ENCODE peak calls at places on chromosomes 1 and 21, in eight cellular contexts. X is HFFc6, T is mucosa of descending colon, G is B cell, J is cardiac fibroblast, W is fibroblast of the aortic adventitia, R is RWPE1, V is choroid plexus epithelial cell. B is an unnamed sample.

GRCh38 chr1:92376345-92376744 is 77.5 kb downstream of the RPAP2 start:
- DNase-seq in W (no peak), X (no peak), T (no peak), V (no peak), G (no peak), J (no peak), R (no peak), B (no peak)

GRCh38 chr1:176225911-176226310 is 18.8 kb upstream of the COP1 start:
- DNase-seq in X (no peak), T (no peak), W (no peak), R (no peak), J (no peak), G (no peak), V (no peak), B (no peak)

GRCh38 chr1:243705585-243705984 is 144.5 kb downstream of the AKT3 start:
- DNase-seq in W (no peak), V (peak), R (no peak), G (no peak), J (no peak), T (no peak), X (no peak), B (no peak)

GRCh38 chr1:2412773-2413494 is 570 bp upstream of the PEX10 start:
- DNase-seq in X (no peak), G (peak), J (no peak), V (peak), R (no peak), T (no peak), W (peak), B (no peak)

GRCh38 chr1:118920124-118920675 is 67.9 kb downstream of the TBX15 start:
- DNase-seq in G (no peak), X (no peak), W (no peak), R (no peak), J (peak), T (no peak), V (no peak), B (no peak)

GRCh38 chr1:2232255-2232915 is 4.3 kb downstream of the SKI start:
- DNase-seq in V (no peak), W (no peak), T (no peak), R (no peak), X (no peak), J (no peak), G (no peak), B (no peak)

GRCh38 chr21:32817206-32817605 is 45.7 kb upstream of the PAXBP1 start:
- DNase-seq in V (no peak), T (no peak), R (no peak), X (no peak), G (no peak), W (no peak), J (no peak), B (no peak)

GRCh38 chr1:228465571-228466146 is 21.5 kb upstream of the RNF187 start:
- DNase-seq in V (no peak), J (no peak), W (no peak), R (no peak), T (no peak), G (no peak), X (no peak), B (peak)

GRCh38 chr1:169724168-169724567 is 9.7 kb downstream of the SELE start:
- DNase-seq in R (no peak), G (no peak), W (no peak), T (no peak), V (no peak), J (no peak), X (no peak), B (no peak)

GRCh38 chr1:211348547-211348946 is 21.9 kb downstream of the TRAF5 start:
- DNase-seq in T (no peak), J (no peak), R (no peak), X (no peak), G (no peak), V (no peak), W (no peak), B (no peak)

DNA sequence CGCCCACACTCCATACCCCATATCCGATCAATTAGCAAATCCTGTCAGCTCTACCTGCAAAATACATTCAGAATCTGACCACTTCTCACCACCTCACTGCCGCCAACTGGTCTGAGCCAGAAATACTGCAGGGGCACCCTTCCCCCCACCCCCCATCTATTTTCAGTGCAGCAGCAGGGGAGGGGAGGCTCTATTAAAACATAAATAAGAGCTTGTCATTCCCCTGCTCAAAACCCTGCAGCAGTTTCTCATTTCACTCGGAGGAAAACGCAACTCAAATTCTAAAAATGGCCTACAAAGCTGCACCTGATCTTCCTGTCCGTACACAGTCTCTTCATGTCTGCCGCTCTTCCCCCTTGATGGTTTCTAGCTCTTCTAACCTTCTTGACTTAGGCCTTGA is 3.8 kb downstream of the PKLR start:
- DNase-seq in T (no peak), G (no peak), R (no peak), X (no peak), J (no peak), W (no peak), V (no peak), B (no peak)
- TF ChIP-seq CTCF in T (no peak), G (no peak), R (no peak), X (no peak), J (no peak), W (no peak), V (no peak), B (no peak)

GRCh38 chr1:32808580-32808979 is 8.6 kb downstream of the YARS1 start:
- DNase-seq in W (no peak), V (no peak), T (no peak), G (no peak), X (no peak), J (no peak), R (no peak), B (no peak)

GRCh38 chr1:32810358-32810757 is 6.8 kb downstream of the YARS1 start:
- DNase-seq in R (no peak), T (no peak), W (no peak), J (no peak), X (no peak), G (no peak), V (no peak), B (no peak)

GRCh38 chr1:32806315-32806714 is 10.8 kb downstream of the YARS1 start:
- DNase-seq in T (no peak), V (no peak), X (no peak), G (no peak), R (no peak), W (no peak), J (no peak), B (no peak)

GRCh38 chr1:32811265-32811664 is 5.9 kb downstream of the YARS1 start:
- DNase-seq in X (no peak), V (no peak), G (no peak), R (no peak), W (no peak), J (no peak), T (no peak), B (no peak)

GRCh38 chr1:32806910-32807523 is 10.1 kb downstream of the YARS1 start:
- DNase-seq in X (no peak), W (peak), G (no peak), R (no peak), V (peak), J (no peak), T (no peak), B (no peak)
- TF ChIP-seq CTCF in X (no peak), W (no peak), G (no peak), R (no peak), V (no peak), J (no peak), T (no peak), B (no peak)

GRCh38 chr1:62113505-62113904 is 81.1 kb upstream of the L1TD1 start:
- DNase-seq in W (no peak), R (no peak), X (no peak), V (no peak), G (no peak), J (no peak), T (no peak), B (no peak)

GRCh38 chr1:62110198-62110817 is 84.3 kb upstream of the L1TD1 start:
- DNase-seq in W (no peak), X (no peak), R (no peak), J (no peak), G (no peak), T (no peak), V (peak), B (no peak)

GRCh38 chr1:62107923-62108322 is 86.7 kb upstream of the L1TD1 start:
- DNase-seq in X (no peak), T (no peak), V (no peak), W (no peak), G (no peak), R (no peak), J (no peak), B (no peak)

GRCh38 chr1:62109124-62109523 is 85.5 kb upstream of the L1TD1 start:
- DNase-seq in R (no peak), G (no peak), X (no peak), W (no peak), T (no peak), V (no peak), J (no peak), B (no peak)

DNA sequence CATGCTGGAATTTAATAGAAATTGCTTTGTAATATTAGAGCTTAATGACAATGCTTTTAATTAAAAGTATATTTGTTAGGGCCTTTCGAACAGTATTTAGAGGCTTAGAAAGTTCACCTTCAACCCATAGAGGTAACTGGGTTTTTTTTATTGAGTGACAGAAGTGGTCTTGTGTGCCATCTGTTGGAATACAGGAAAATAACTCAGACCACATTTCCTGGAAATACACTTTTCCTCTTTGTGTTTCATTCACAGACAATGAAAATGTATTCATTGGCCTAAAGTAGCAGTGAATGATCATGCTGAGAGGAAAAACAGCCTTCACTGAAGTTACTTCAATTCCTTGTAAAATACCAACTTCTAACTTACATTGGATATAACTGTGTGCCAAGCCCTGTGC is 83.6 kb upstream of the L1TD1 start:
- DNase-seq in X (no peak), V (peak), W (no peak), J (no peak), R (no peak), G (no peak), T (no peak), B (no peak)
- TF ChIP-seq CTCF in X (no peak), V (no peak), W (no peak), J (no peak), R (no peak), G (no peak), T (no peak), B (no peak)

GRCh38 chr1:3786468-3787346 is 9.6 kb downstream of the LRRC47 start:
- DNase-seq in V (no peak), T (no peak), W (no peak), G (no peak), R (no peak), J (no peak), X (no peak), B (no peak)

GRCh38 chr1:3787347-3787710 is 9.0 kb downstream of the LRRC47 start:
- DNase-seq in V (no peak), W (no peak), X (no peak), G (no peak), J (no peak), T (no peak), R (no peak), B (peak)

GRCh38 chr1:3785045-3785444 is 11.3 kb downstream of the LRRC47 start:
- DNase-seq in J (no peak), X (no peak), V (no peak), W (no peak), R (no peak), G (no peak), T (peak), B (no peak)

GRCh38 chr1:3783651-3784474 is 11.3 kb downstream of the SMIM1 start:
- DNase-seq in T (no peak), R (no peak), J (no peak), V (no peak), G (no peak), X (no peak), W (no peak), B (no peak)

DNA sequence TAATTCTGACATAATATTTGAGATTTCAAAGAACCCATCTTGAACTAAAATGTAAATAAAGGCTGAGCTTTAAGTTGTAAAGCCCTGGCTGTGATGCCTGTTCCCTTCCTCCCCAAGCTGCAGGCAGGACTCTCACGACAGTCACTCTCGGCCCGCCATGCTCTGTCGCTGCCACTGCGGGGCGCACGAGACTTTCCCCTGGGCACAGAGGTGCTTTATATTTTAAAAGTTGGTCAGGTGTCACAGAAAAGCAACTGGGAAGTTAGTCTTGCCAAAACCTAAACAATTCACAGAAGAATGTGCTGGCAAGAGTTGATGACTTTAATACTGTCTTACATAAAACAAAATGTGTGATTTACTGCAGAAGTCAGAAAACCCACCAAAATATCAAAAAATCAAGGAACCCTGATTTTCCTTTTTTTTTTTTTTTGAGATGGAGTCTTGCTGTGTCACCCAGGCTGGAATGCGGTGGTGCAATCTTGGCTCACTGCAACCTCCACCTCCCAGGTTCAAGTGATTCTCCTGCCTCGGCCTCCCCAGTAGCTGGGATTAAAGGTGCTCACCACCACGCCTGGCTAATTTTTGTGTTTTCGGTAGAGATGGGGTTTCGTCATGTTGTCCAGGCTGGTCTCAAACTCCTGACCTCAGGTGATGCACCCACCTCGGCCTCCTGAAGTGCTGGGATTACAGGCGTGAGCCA is 10.7 kb downstream of the LRRC47 start:
- DNase-seq in G (no peak), R (no peak), W (peak), T (peak), V (peak), X (no peak), J (no peak), B (no peak)
- TF ChIP-seq CTCF in G (no peak), R (peak), W (peak), T (no peak), V (peak), X (no peak), J (peak), B (no peak)

B was measured in activated CD8-positive, alpha-beta T cell treated with anti-CD3 and anti-CD28 coated beads for 36 hours.